ENCODE peak calls at places on chromosomes 6 and 20, in six cellular contexts. E is HepG2, X is GM12892, Y is K562, U is GM12878, S is H1. O is an unnamed sample.

GRCh38 chr6:128208078-128208477 is 307.2 kb upstream of the THEMIS start:
- DNase-seq in E (peak; percentile 82), X (no peak), Y (no peak), U (no peak), S (no peak), O (no peak)

GRCh38 chr6:161353208-161353613 is 79.3 kb upstream of the AGPAT4 start:
- DNase-seq in E (peak; percentile 46), X (no peak), Y (peak; percentile 72), U (no peak), S (peak; percentile 78), O (no peak)

GRCh38 chr6:26025047-26025893 is 62.0 kb upstream of the HFE start:
- DNase-seq in E (peak; percentile 63), X (no peak), Y (peak; percentile 60), U (no peak), S (no peak), O (no peak)

GRCh38 chr20:35820715-35821114 is 48.9 kb downstream of the PHF20 start:
- DNase-seq in E (no peak), X (no peak), Y (no peak), U (no peak), S (no peak), O (no peak)

GRCh38 chr6:56671651-56672461 is 29.2 kb upstream of the DST start:
- DNase-seq in E (no peak), X (no peak), Y (no peak), U (no peak), S (no peak), O (no peak)

GRCh38 chr20:25452333-25452732 is 44.9 kb downstream of the GINS1 start:
- DNase-seq in E (no peak), X (no peak), Y (no peak), U (no peak), S (no peak), O (no peak)

GRCh38 chr6:132751306-132751705 is 6.4 kb downstream of the VNN2 start:
- DNase-seq in E (no peak), X (no peak), Y (no peak), U (peak; percentile 48), S (no peak), O (no peak)

GRCh38 chr6:54267798-54268197 is 40.4 kb upstream of the TINAG start:
- DNase-seq in E (peak; percentile 67), X (no peak), Y (no peak), U (no peak), S (no peak), O (no peak)

GRCh38 chr6:135146160-135146920 is 34.8 kb upstream of the MYB start:
- DNase-seq in E (no peak), X (no peak), Y (no peak), U (no peak), S (no peak), O (no peak)

GRCh38 chr6:22821664-22822320 is 252.4 kb downstream of the HDGFL1 start:
- DNase-seq in E (no peak), X (no peak), Y (no peak), U (no peak), S (no peak), O (no peak)

GRCh38 chr20:52242237-52243230 is 51.0 kb upstream of the ZFP64 start:
- DNase-seq in E (no peak), X (no peak), Y (peak; percentile 18), U (no peak), S (no peak), O (no peak)

GRCh38 chr6:95587989-95588388 is 10.7 kb downstream of the MANEA start:
- DNase-seq in E (no peak), X (no peak), Y (no peak), U (no peak), S (no peak), O (no peak)

GRCh38 chr6:21586760-21587181 is 6.8 kb upstream of the SOX4 start:
- DNase-seq in E (no peak), X (no peak), Y (no peak), U (no peak), S (peak; percentile 72), O (no peak)

GRCh38 chr6:21587925-21588811 is 5.4 kb upstream of the SOX4 start:
- DNase-seq in E (peak; percentile 10), X (peak; percentile 32), Y (no peak), U (no peak), S (peak; percentile 79), O (peak; percentile 41)

GRCh38 chr6:21590345-21590744 is 3.2 kb upstream of the SOX4 start:
- DNase-seq in E (no peak), X (no peak), Y (no peak), U (no peak), S (no peak), O (no peak)

GRCh38 chr6:21587182-21587924 is 6.2 kb upstream of the SOX4 start:
- DNase-seq in E (peak; percentile 21), X (peak; percentile 39), Y (no peak), U (no peak), S (no peak), O (peak; percentile 39)

DNA sequence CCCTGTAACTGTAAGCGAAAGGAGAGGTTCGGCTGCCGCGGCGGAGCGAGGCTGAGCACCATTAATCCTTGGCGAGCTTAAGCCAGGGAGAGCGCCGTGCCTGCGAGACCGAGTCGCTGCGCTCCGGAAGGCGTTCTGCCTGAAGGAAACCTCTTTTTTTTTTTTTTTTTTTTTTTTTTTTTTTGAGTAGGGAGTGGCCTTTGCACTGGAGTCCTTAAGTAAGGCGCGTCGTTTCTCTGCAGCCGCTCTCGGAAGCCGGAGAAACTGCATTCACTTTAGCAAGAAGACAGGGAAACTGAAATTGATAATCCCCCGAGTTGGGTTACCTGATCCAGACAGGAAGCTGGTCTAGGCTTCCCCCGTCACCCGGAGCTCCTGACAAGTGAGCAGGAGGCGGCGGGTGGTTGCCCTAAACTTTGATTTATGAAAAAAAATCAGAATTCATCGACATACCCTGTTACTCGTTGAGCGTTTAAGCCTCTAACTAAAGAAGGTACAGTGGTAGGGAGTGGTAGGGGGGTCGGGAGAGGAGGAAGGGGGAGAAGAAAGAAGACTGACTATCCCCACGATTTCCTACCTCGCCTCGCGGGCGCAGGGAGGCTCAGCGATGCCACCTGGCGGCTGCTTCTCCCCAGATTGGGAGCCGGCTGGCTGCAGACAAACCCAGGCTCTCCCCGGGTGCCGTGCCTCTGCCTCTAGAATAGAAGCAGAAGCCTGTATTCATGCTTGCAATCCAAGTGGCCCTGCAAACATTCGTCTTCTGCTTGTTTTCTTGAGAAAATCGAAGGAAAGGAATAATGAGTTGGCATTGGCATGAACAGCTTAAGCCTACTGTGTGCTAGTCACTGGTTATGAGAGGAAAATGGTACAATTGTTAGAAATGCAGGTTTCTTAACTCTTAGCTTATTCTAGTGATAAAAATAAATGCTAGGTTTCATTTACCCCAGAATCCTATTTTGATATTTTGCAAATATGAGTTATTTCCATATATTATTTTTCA is 4.4 kb upstream of the SOX4 start:
- DNase-seq in E (peak; percentile 64), X (peak; percentile 44), Y (peak; percentile 79), U (no peak), S (peak; percentile 98), O (peak; percentile 43)
- TF ChIP-seq POLR2A in E (no peak), X (peak; percentile 70), Y (no peak), U (peak; percentile 59), S (peak; percentile 26), O (peak; percentile 70)

DNA sequence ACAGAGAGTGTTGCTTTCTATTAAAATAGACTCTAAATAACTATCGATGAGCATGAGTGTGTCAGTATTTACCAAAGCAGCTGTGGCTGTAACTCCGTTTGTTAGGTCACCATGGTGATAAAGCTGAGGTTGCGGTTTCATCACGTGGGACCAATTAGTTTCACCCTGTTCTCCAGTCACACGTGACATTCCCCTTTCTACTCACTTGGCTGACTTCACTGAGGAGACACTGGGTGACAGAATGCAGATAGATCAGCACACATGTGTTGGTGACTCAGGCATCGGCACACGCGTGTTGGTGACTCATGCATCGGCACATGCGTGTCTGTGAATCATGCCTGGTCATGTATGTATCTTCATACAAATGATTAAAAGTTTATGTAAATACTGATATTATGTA is 285.4 kb downstream of the THBS2 start:
- DNase-seq in E (peak; percentile 44), X (no peak), Y (no peak), U (no peak), S (no peak), O (no peak)
- TF ChIP-seq TAF1 in E (no peak), X (no peak), Y (no peak), U (no peak), S (no peak), O (no peak)

GRCh38 chr6:46793138-46793537 is at the start of gene MEP1A:
- DNase-seq in E (peak; percentile 42), X (no peak), Y (no peak), U (no peak), S (no peak), O (no peak)
- TF ChIP-seq POLR2A in E (no peak), X (no peak), Y (no peak), U (no peak), S (no peak), O (no peak)

GRCh38 chr6:146026873-146027272 is 2.0 kb upstream of the GRM1 start:
- DNase-seq in E (no peak), X (no peak), Y (no peak), U (no peak), S (no peak), O (no peak)
- TF ChIP-seq TAF1 in E (no peak), X (no peak), Y (no peak), U (no peak), S (no peak), O (no peak)

GRCh38 chr6:148507774-148508173 is 165.1 kb downstream of the SASH1 start:
- DNase-seq in E (no peak), X (no peak), Y (no peak), U (no peak), S (no peak), O (no peak)

GRCh38 chr6:148508401-148509151 is 165.9 kb downstream of the SASH1 start:
- DNase-seq in E (no peak), X (no peak), Y (no peak), U (no peak), S (no peak), O (no peak)

GRCh38 chr6:148513145-148514071 is 170.8 kb downstream of the SASH1 start:
- DNase-seq in E (no peak), X (no peak), Y (no peak), U (no peak), S (no peak), O (no peak)

GRCh38 chr6:148509152-148509571 is 166.5 kb downstream of the SASH1 start:
- DNase-seq in E (no peak), X (no peak), Y (no peak), U (no peak), S (no peak), O (no peak)

GRCh38 chr6:148509789-148510581 is 167.3 kb downstream of the SASH1 start:
- DNase-seq in E (no peak), X (no peak), Y (no peak), U (no peak), S (no peak), O (no peak)
- TF ChIP-seq POLR2A in E (no peak), X (no peak), Y (no peak), U (no peak), S (no peak), O (no peak)

DNA sequence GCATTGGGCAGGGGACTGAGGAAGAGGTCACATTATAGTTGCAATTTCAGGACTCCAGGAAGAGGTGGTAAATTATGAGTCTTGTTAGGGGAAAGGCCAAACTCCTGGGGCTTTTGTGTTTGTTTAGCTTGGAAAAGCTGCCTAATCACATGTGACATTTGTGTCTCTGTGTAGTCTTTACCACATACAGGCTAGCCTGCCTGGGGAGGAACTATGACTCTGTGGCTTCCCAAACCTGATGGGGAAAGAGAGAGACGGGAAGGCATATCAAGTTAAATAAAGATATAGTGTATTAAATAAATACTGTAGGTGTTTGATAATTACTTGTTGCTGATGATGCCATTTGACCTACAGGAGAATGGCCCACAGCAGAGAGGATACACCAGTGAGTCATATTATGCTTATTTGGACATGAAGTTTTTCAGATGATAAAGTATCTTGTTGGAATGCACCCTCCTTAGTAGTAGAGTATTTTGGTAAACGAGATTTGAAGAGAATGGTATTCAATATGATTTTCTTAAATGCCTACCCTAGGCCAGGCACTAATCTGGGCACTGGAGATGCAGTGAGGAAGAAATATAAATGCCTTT is 4.0 kb downstream of the BLTP3A start:
- DNase-seq in E (peak; percentile 28), X (no peak), Y (no peak), U (no peak), S (no peak), O (no peak)
- TF ChIP-seq TAF1 in E (no peak), X (no peak), Y (no peak), U (no peak), S (no peak), O (no peak)

O was measured in GM12891.